ENCODE peak calls at places on chromosomes 11 and 22, in six cellular contexts. L, F, A, J, E and B are unnamed samples.

GRCh38 chr22:23781065-23781464 is 5.7 kb upstream of the SMARCB1 start:
- DNase-seq in J (no peak), L (no peak), E (no peak), A (no peak), F (no peak), B (no peak)

GRCh38 chr11:116478205-116478604 is 294.6 kb downstream of the BUD13 start:
- DNase-seq in E (no peak), J (no peak), F (no peak), A (no peak), L (no peak), B (no peak)

GRCh38 chr11:2118674-2119073 is 20.5 kb downstream of the IGF2 start:
- DNase-seq in J (no peak), L (no peak), F (no peak), E (no peak), A (no peak), B (no peak)

GRCh38 chr22:25027959-25028840 is 75.7 kb downstream of the KIAA1671 start:
- DNase-seq in A (no peak), L (peak), F (no peak), E (peak), J (peak), B (no peak)

GRCh38 chr11:1117970-1118369 is 39.8 kb upstream of the MUC5AC start:
- DNase-seq in E (no peak), F (no peak), L (no peak), A (peak), J (no peak), B (peak)

GRCh38 chr11:8531312-8531711 is 62.7 kb downstream of the STK33 start:
- DNase-seq in A (no peak), F (no peak), E (no peak), L (no peak), J (no peak), B (no peak)

GRCh38 chr11:65903068-65903481 is 2.9 kb upstream of the FOSL1 start:
- DNase-seq in E (no peak), J (no peak), A (peak), L (no peak), F (no peak), B (no peak)

GRCh38 chr11:58330861-58331260 is 28.0 kb downstream of the OR5B17 start:
- DNase-seq in F (no peak), L (no peak), J (no peak), A (no peak), E (no peak), B (no peak)

GRCh38 chr11:64258356-64258755 is 7.0 kb downstream of the PLCB3 start:
- DNase-seq in F (no peak), A (no peak), L (no peak), J (no peak), E (no peak), B (no peak)

GRCh38 chr11:61069427-61069826 is 32.9 kb upstream of the CD5 start:
- DNase-seq in J (no peak), L (no peak), E (no peak), A (no peak), F (no peak), B (no peak)

GRCh38 chr11:88359529-88359928 is 22.0 kb upstream of the CTSC start:
- DNase-seq in E (no peak), F (no peak), L (no peak), J (no peak), A (no peak), B (no peak)

GRCh38 chr11:64848779-64849599 is 4.5 kb upstream of the CDC42BPG start:
- DNase-seq in L (no peak), F (no peak), E (peak), J (no peak), A (no peak), B (no peak)

GRCh38 chr22:29083576-29084566 is 11.0 kb downstream of the KREMEN1 start:
- DNase-seq in J (no peak), E (no peak), F (no peak), L (no peak), A (no peak), B (no peak)

GRCh38 chr22:33591946-33592345 is 328.3 kb downstream of the LARGE1 start:
- DNase-seq in L (no peak), F (no peak), A (no peak), E (no peak), J (no peak), B (no peak)

GRCh38 chr11:74815966-74816365 is 67.3 kb downstream of the RNF169 start:
- DNase-seq in J (no peak), E (no peak), L (no peak), A (no peak), F (no peak), B (no peak)

GRCh38 chr22:47014636-47014930 is 252.1 kb downstream of the TBC1D22A start:
- DNase-seq in L (no peak), E (no peak), A (no peak), F (no peak), J (no peak), B (no peak)

GRCh38 chr11:130782361-130783221 is 133.7 kb downstream of the SNX19 start:
- DNase-seq in J (peak), E (no peak), A (peak), F (no peak), L (no peak), B (peak)

GRCh38 chr22:32340437-32340836 is 17.2 kb upstream of the RFPL3 start:
- DNase-seq in J (no peak), F (no peak), E (no peak), A (peak), L (no peak), B (peak)

GRCh38 chr11:32430586-32431357 is 4.6 kb downstream of the WT1 start:
- DNase-seq in L (no peak), F (no peak), E (no peak), J (no peak), A (peak), B (no peak)

GRCh38 chr11:62402226-62402625 is 16.6 kb upstream of the SCGB1A1 start:
- DNase-seq in F (no peak), E (peak), J (peak), A (no peak), L (peak), B (no peak)

GRCh38 chr11:36447514-36447913 is 62.6 kb downstream of the TRAF6 start:
- DNase-seq in J (no peak), F (no peak), A (no peak), L (no peak), E (no peak), B (no peak)

GRCh38 chr22:47192106-47192650 is 429.7 kb downstream of the TBC1D22A start:
- DNase-seq in A (no peak), E (peak), F (no peak), L (no peak), J (no peak), B (peak)

GRCh38 chr11:100928426-100928825 is 201.2 kb downstream of the PGR start:
- DNase-seq in L (no peak), F (no peak), E (no peak), J (no peak), A (no peak), B (no peak)

GRCh38 chr11:87421422-87421821 is 383.7 kb downstream of the TMEM135 start:
- DNase-seq in F (no peak), A (no peak), E (peak), J (peak), L (peak), B (no peak)

GRCh38 chr22:49111085-49111484 is 716.6 kb downstream of the BRD1 start:
- DNase-seq in J (no peak), E (no peak), A (no peak), L (no peak), F (no peak), B (peak)

GRCh38 chr11:3037041-3037944 is 19.9 kb downstream of the CARS1 start:
- DNase-seq in A (peak), E (peak), F (no peak), L (peak), J (peak), B (peak)

GRCh38 chr11:27282806-27283205 is 80.2 kb downstream of the CCDC34 start:
- DNase-seq in A (no peak), E (no peak), F (no peak), L (no peak), J (no peak), B (no peak)

GRCh38 chr11:62905927-62906531 is 15.1 kb downstream of the CHRM1 start:
- DNase-seq in L (peak), F (peak), A (peak), E (peak), J (peak), B (peak)

GRCh38 chr11:44993971-44994705 is 43.5 kb upstream of the TP53I11 start:
- DNase-seq in A (peak), J (no peak), E (no peak), L (no peak), F (no peak), B (peak)

GRCh38 chr22:26529345-26529744 is 17.1 kb upstream of the TFIP11 start:
- DNase-seq in E (no peak), L (no peak), A (no peak), F (no peak), J (no peak), B (no peak)

GRCh38 chr11:129346916-129347315 is 28.7 kb upstream of the BARX2 start:
- DNase-seq in E (no peak), A (no peak), J (no peak), L (no peak), F (no peak), B (no peak)

GRCh38 chr11:31810779-31811647 is at the start of gene PAX6:
- DNase-seq in E (peak), A (peak), J (no peak), L (peak), F (no peak), B (no peak)

GRCh38 chr11:100619484-100619883 is 67.6 kb upstream of the ARHGAP42 start:
- DNase-seq in F (no peak), L (no peak), J (no peak), E (no peak), A (no peak), B (no peak)

GRCh38 chr11:109838034-109838433 is 255.2 kb upstream of the ZC3H12C start:
- DNase-seq in A (no peak), F (no peak), J (no peak), E (no peak), L (no peak), B (no peak)

GRCh38 chr22:19807914-19808872 is 46.5 kb downstream of the GNB1L start:
- DNase-seq in J (no peak), A (no peak), F (no peak), L (no peak), E (no peak), B (no peak)